ENCODE peak calls at places on chromosomes 1 and 21, in seven cellular contexts. R, K, H, Y, Z, C and O are unnamed samples.

GRCh38 chr1:156160744-156161181 is 7.4 kb downstream of the SEMA4A start:
- DNase-seq in R (peak), K (peak), H (peak), Y (no peak), Z (no peak), C (no peak), O (peak)

GRCh38 chr1:30977105-30977504 is 68.5 kb upstream of the SDC3 start:
- DNase-seq in R (peak), K (no peak), H (no peak), Y (no peak), Z (peak), C (no peak), O (no peak)

GRCh38 chr1:248421384-248421783 is 18.5 kb downstream of the OR2T1 start:
- DNase-seq in R (no peak), K (no peak), H (no peak), Y (peak), Z (no peak), C (no peak), O (no peak)

GRCh38 chr1:59229138-59229537 is 67.8 kb upstream of the FGGY start:
- DNase-seq in R (no peak), K (no peak), H (no peak), Y (no peak), Z (no peak), C (no peak), O (no peak)

GRCh38 chr21:42193131-42193671 is 25.7 kb upstream of the ABCG1 start:
- DNase-seq in R (peak), K (no peak), H (peak), Y (peak), Z (no peak), C (peak), O (peak)

GRCh38 chr1:150561830-150562367 is 12.7 kb downstream of the ADAMTSL4 start:
- DNase-seq in R (peak), K (peak), H (peak), Y (peak), Z (peak), C (no peak), O (peak)

GRCh38 chr1:92804721-92805169 is 19.8 kb upstream of the EVI5 start:
- DNase-seq in R (peak), K (peak), H (no peak), Y (no peak), Z (peak), C (no peak), O (no peak)

GRCh38 chr1:29513357-29513756 is 277.0 kb downstream of the PTPRU start:
- DNase-seq in R (peak), K (peak), H (no peak), Y (peak), Z (peak), C (peak), O (no peak)

GRCh38 chr21:31343680-31344480 is at the start of gene TIAM1:
- DNase-seq in R (peak), K (peak), H (no peak), Y (no peak), Z (no peak), C (no peak), O (no peak)

GRCh38 chr1:113809651-113810602 is 2.3 kb downstream of the RSBN1 start:
- DNase-seq in R (no peak), K (no peak), H (no peak), Y (no peak), Z (no peak), C (no peak), O (no peak)

GRCh38 chr1:225532240-225532944 is 104.6 kb upstream of the LBR start:
- DNase-seq in R (no peak), K (no peak), H (no peak), Y (no peak), Z (no peak), C (no peak), O (no peak)
- H3K27ac ChIP-seq in R (no peak), K (no peak), H (no peak), Y (no peak), Z (no peak), C (no peak), O (no peak)

GRCh38 chr1:227730630-227731151 is 4.4 kb downstream of the JMJD4 start:
- DNase-seq in R (no peak), K (no peak), H (no peak), Y (no peak), Z (no peak), C (no peak), O (no peak)
- TF ChIP-seq CTCF in R (no peak), K (peak), H (peak), Y (no peak), Z (no peak), C (no peak), O (no peak)

DNA sequence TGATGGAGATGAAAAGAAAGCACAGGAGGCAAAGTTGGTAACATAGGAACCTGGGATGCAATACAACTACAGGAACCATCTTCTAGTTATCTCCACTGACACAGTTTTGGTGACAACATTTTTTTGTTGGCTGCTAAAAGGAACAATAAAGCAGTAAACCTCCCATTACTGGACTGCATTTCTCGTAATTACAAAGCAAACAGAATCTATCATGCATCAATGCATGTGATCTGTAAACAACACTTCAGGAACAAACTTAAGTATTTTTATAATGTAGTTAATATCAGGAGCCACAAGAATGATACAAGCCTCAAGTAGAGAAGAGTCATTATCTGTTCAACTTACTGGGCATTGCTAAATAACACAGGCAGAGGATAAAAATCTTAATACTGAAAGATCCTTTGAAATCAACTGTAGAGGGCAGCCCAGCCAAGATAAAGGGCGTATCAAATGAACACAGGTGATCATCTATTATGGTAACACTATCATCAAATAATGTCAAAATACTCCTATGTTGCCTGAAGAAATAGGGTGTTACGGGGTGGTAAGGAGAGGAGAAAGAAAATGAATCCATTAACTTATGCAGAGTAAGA is 193.3 kb downstream of the EIF4G3 start:
- DNase-seq in R (no peak), K (no peak), H (no peak), Y (no peak), Z (no peak), C (no peak), O (no peak)
- H3K27ac ChIP-seq in R (no peak), K (no peak), H (no peak), Y (no peak), Z (no peak), C (no peak), O (no peak)

GRCh38 chr1:222652676-222653075 is 34.8 kb downstream of the MIA3 start:
- DNase-seq in R (no peak), K (no peak), H (no peak), Y (no peak), Z (no peak), C (no peak), O (no peak)

GRCh38 chr1:222657899-222658298 is 40.0 kb downstream of the MIA3 start:
- DNase-seq in R (no peak), K (no peak), H (no peak), Y (no peak), Z (no peak), C (no peak), O (no peak)

GRCh38 chr1:222653178-222653827 is 35.4 kb downstream of the MIA3 start:
- DNase-seq in R (no peak), K (no peak), H (no peak), Y (no peak), Z (no peak), C (no peak), O (no peak)

GRCh38 chr1:222654849-222655248 is 37.0 kb downstream of the MIA3 start:
- DNase-seq in R (peak), K (no peak), H (peak), Y (peak), Z (no peak), C (no peak), O (peak)
- TF ChIP-seq CTCF in R (no peak), K (no peak), H (peak), Y (peak), Z (no peak), C (no peak), O (peak)

DNA sequence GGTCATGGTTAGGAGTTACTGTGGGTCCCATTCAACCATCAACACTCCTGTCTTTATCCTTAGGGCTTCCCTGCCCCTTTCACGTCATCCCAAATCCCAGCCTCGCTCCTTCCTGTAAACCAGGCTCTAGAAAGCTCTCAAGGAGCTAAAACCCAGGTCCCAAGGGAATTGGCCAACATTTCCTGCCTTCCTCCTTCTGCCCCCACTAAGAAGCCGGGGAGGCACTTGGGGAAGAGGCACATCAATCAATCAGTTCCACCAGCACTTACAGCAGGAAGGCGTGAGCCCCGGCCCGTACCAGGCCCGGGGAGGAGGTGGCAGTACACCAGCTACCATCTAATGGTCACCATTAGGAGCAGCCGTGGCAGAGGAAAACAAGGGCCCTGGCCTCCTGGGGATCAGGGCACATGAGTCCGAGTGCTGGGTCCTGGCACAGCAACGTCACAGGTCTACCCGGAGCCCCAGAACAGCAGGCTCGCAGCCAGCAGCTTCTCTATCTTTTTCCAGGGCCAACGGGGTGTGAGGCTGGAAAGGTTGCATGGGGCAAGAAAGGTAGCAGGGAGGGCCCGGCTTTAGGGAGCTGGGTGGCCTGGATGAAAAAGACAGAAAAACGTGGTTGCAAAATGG is 108.6 kb downstream of the CASZ1 start:
- DNase-seq in R (no peak), K (no peak), H (no peak), Y (no peak), Z (no peak), C (no peak), O (no peak)
- H3K27ac ChIP-seq in R (no peak), K (no peak), H (no peak), Y (no peak), Z (no peak), C (no peak), O (no peak)

GRCh38 chr1:21335088-21335678 is 44.9 kb upstream of the ECE1 start:
- DNase-seq in R (no peak), K (no peak), H (no peak), Y (no peak), Z (no peak), C (no peak), O (no peak)
- TF ChIP-seq CTCF in R (no peak), K (peak), H (no peak), Y (no peak), Z (no peak), C (no peak), O (no peak)

DNA sequence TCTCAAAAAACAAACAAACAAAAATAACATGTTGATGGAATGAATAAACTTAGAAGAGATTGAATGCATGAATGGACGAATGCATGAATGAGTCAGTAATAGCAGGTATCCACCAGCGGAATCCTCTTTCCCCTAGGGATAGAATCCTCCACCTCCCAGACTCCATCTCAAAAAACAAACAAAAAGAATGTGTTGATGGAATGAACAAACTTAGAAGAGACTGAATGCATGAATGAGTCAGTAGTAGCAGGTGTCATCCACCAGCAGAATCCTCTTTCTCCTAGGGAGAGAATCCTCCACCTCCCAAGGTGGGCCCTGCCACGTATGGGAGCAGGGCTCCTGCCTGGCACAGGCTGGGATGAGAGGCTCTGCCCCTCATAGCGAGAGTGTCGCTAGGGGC is 26.8 kb upstream of the RNF19B start:
- DNase-seq in R (no peak), K (no peak), H (no peak), Y (no peak), Z (peak), C (no peak), O (no peak)
- H3K27ac ChIP-seq in R (no peak), K (no peak), H (no peak), Y (no peak), Z (peak), C (peak), O (no peak)

GRCh38 chr1:85344256-85344694 is 67.8 kb upstream of the BCL10 start:
- DNase-seq in R (peak), K (peak), H (no peak), Y (no peak), Z (peak), C (no peak), O (no peak)
- TF ChIP-seq CTCF in R (peak), K (peak), H (no peak), Y (peak), Z (peak), C (no peak), O (no peak)